ENCODE peak calls at places on chromosomes 5 and 9, in eight cellular contexts. U, N, Z, O, G, C, W and V are unnamed samples.

GRCh38 chr5:109410389-109411174 is 808 bp upstream of the PJA2 start:
- DNase-seq in U (peak), N (peak), Z (peak), O (peak), G (peak), C (peak), W (peak), V (peak)

GRCh38 chr5:149550267-149550582 is 1.0 kb downstream of the CSNK1A1 start:
- DNase-seq in U (peak), N (peak), Z (no peak), O (peak), G (no peak), C (peak), W (no peak), V (peak)

GRCh38 chr9:91948423-91949292 is 1.4 kb downstream of the ROR2 start:
- DNase-seq in U (peak), N (no peak), Z (peak), O (peak), G (peak), C (peak), W (peak), V (peak)

GRCh38 chr9:69649566-69650260 is 22.5 kb downstream of the APBA1 start:
- DNase-seq in U (peak), N (peak), Z (no peak), O (no peak), G (no peak), C (peak), W (no peak), V (peak)

GRCh38 chr5:151585970-151586369 is 5.2 kb downstream of the FAT2 start:
- DNase-seq in U (no peak), N (no peak), Z (peak), O (no peak), G (no peak), C (peak), W (no peak), V (no peak)

GRCh38 chr5:150350524-150351344 is 6.8 kb upstream of the TCOF1 start:
- DNase-seq in U (peak), N (peak), Z (peak), O (peak), G (peak), C (peak), W (peak), V (peak)

GRCh38 chr9:113929634-113930092 is 53.6 kb downstream of the ZNF618 start:
- DNase-seq in U (peak), N (peak), Z (peak), O (no peak), G (no peak), C (peak), W (no peak), V (peak)

GRCh38 chr9:114281421-114282103 is 41.3 kb upstream of the ORM1 start:
- DNase-seq in U (peak), N (peak), Z (no peak), O (peak), G (no peak), C (peak), W (no peak), V (peak)

GRCh38 chr5:39598641-39599248 is 174.0 kb upstream of the DAB2 start:
- DNase-seq in U (no peak), N (no peak), Z (no peak), O (no peak), G (no peak), C (no peak), W (no peak), V (no peak)

GRCh38 chr5:168031614-168032013 is 259.8 kb upstream of the WWC1 start:
- DNase-seq in U (no peak), N (no peak), Z (no peak), O (no peak), G (no peak), C (no peak), W (no peak), V (no peak)

GRCh38 chr5:179120951-179121666 is 60.9 kb downstream of the ZNF354C start:
- DNase-seq in U (no peak), N (no peak), Z (no peak), O (no peak), G (no peak), C (no peak), W (no peak), V (no peak)

GRCh38 chr5:168176941-168177340 is 114.5 kb upstream of the WWC1 start:
- DNase-seq in U (no peak), N (no peak), Z (no peak), O (no peak), G (no peak), C (no peak), W (no peak), V (no peak)

GRCh38 chr9:28439688-28440087 is 866.4 kb upstream of the C9orf72 start:
- DNase-seq in U (no peak), N (no peak), Z (no peak), O (no peak), G (no peak), C (no peak), W (no peak), V (no peak)

GRCh38 chr5:52987711-52988329 is 1.3 kb upstream of the ITGA2 start:
- DNase-seq in U (peak), N (peak), Z (peak), O (no peak), G (no peak), C (peak), W (peak), V (no peak)

GRCh38 chr9:87505869-87506678 is 8.4 kb downstream of the DAPK1 start:
- DNase-seq in U (no peak), N (no peak), Z (no peak), O (no peak), G (no peak), C (no peak), W (no peak), V (no peak)

GRCh38 chr5:848671-849111 is 2.1 kb downstream of the ZDHHC11 start:
- DNase-seq in U (no peak), N (no peak), Z (no peak), O (no peak), G (no peak), C (no peak), W (no peak), V (no peak)

GRCh38 chr9:35954942-35955546 is 2.9 kb downstream of the OR2S2 start:
- DNase-seq in U (peak), N (peak), Z (peak), O (peak), G (peak), C (peak), W (peak), V (peak)

GRCh38 chr5:154341620-154342019 is 104.2 kb upstream of the SAP30L start:
- DNase-seq in U (no peak), N (no peak), Z (no peak), O (no peak), G (no peak), C (no peak), W (no peak), V (no peak)

GRCh38 chr5:1883120-1883924 is 597 bp upstream of the IRX4 start:
- DNase-seq in U (no peak), N (no peak), Z (no peak), O (no peak), G (no peak), C (no peak), W (no peak), V (no peak)

GRCh38 chr9:72443855-72444254 is 77.6 kb upstream of the TMC1 start:
- DNase-seq in U (no peak), N (no peak), Z (no peak), O (no peak), G (no peak), C (peak), W (no peak), V (no peak)

GRCh38 chr5:101390317-101390908 is 487.3 kb upstream of the ST8SIA4 start:
- DNase-seq in U (peak), N (peak), Z (no peak), O (peak), G (peak), C (peak), W (peak), V (peak)

GRCh38 chr5:11524188-11524587 is 380.1 kb downstream of the CTNND2 start:
- DNase-seq in U (peak), N (no peak), Z (no peak), O (no peak), G (no peak), C (no peak), W (no peak), V (no peak)

GRCh38 chr5:98333921-98334320 is 439.5 kb upstream of the RGMB start:
- DNase-seq in U (no peak), N (no peak), Z (no peak), O (no peak), G (no peak), C (peak), W (no peak), V (no peak)

GRCh38 chr9:35515766-35516165 is 25.9 kb downstream of the RUSC2 start:
- DNase-seq in U (peak), N (no peak), Z (no peak), O (no peak), G (no peak), C (peak), W (no peak), V (peak)

GRCh38 chr5:154829589-154830218 is 20.7 kb downstream of the FAXDC2 start:
- DNase-seq in U (peak), N (peak), Z (peak), O (no peak), G (peak), C (peak), W (peak), V (no peak)

GRCh38 chr9:131394464-131395026 is 659 bp downstream of the PRRC2B start:
- DNase-seq in U (no peak), N (no peak), Z (no peak), O (peak), G (peak), C (no peak), W (no peak), V (peak)

GRCh38 chr9:127847155-127847463 is 7.3 kb downstream of the ENG start:
- DNase-seq in U (no peak), N (no peak), Z (no peak), O (no peak), G (no peak), C (peak), W (no peak), V (peak)

GRCh38 chr5:135031146-135031812 is 2.7 kb downstream of the PITX1 start:
- DNase-seq in U (no peak), N (no peak), Z (no peak), O (no peak), G (no peak), C (no peak), W (no peak), V (peak)

GRCh38 chr5:21834863-21835262 is 1018.3 kb downstream of the CDH12 start:
- DNase-seq in U (no peak), N (no peak), Z (no peak), O (no peak), G (no peak), C (no peak), W (no peak), V (no peak)
- TF ChIP-seq CTCF in U (no peak), N (no peak), Z (no peak), O (no peak), G (no peak), C (no peak), W (no peak), V (no peak)

GRCh38 chr5:111399113-111399512 is 113.2 kb downstream of the STARD4 start:
- DNase-seq in U (no peak), N (no peak), Z (no peak), O (no peak), G (no peak), C (no peak), W (no peak), V (no peak)

GRCh38 chr5:111404270-111404769 is 108.0 kb downstream of the STARD4 start:
- DNase-seq in U (peak), N (no peak), Z (no peak), O (no peak), G (no peak), C (no peak), W (no peak), V (peak)

GRCh38 chr5:111407562-111407961 is 104.8 kb downstream of the STARD4 start:
- DNase-seq in U (peak), N (no peak), Z (no peak), O (no peak), G (no peak), C (no peak), W (no peak), V (no peak)

GRCh38 chr5:111398013-111398412 is 114.3 kb downstream of the STARD4 start:
- DNase-seq in U (no peak), N (no peak), Z (no peak), O (no peak), G (no peak), C (no peak), W (no peak), V (no peak)

DNA sequence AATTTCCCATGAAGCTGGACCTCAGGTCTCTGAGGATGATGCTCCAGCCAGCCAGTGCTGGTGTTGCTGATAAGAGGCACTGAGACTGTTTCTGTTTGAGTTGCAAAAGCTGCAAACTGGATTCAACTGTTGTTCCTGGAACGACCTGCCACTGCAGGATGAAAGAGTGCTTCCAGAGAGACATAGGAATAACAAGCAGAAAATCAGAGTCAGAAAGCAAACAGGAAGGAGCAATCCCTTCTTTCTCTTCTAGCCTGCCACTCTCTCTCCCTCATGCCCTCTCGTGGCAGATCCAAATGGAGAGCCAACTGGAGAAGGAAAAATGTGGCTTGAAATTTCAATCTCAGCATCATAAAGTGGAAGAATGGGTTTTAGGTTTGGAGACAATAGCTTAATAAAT is 110.4 kb downstream of the STARD4 start:
- DNase-seq in U (no peak), N (no peak), Z (no peak), O (no peak), G (no peak), C (no peak), W (no peak), V (no peak)
- H3K4me3 ChIP-seq in U (no peak), N (no peak), Z (no peak), O (no peak), G (no peak), C (no peak), W (no peak), V (no peak)

GRCh38 chr5:142324871-142325676 is at the start of gene SPRY4:
- DNase-seq in U (peak), N (peak), Z (peak), O (peak), G (peak), C (peak), W (peak), V (peak)
- TF ChIP-seq CTCF in U (no peak), N (no peak), Z (no peak), O (no peak), G (no peak), C (no peak), W (no peak), V (no peak)

GRCh38 chr5:73155541-73156222 is 17.3 kb upstream of the TMEM174 start:
- DNase-seq in U (no peak), N (peak), Z (no peak), O (no peak), G (no peak), C (no peak), W (no peak), V (no peak)

GRCh38 chr5:73158313-73158712 is 14.7 kb upstream of the TMEM174 start:
- DNase-seq in U (no peak), N (no peak), Z (no peak), O (no peak), G (no peak), C (no peak), W (no peak), V (no peak)

GRCh38 chr5:73154607-73155006 is 18.4 kb upstream of the TMEM174 start:
- DNase-seq in U (no peak), N (no peak), Z (no peak), O (no peak), G (no peak), C (no peak), W (no peak), V (no peak)

GRCh38 chr5:73157399-73158303 is 15.3 kb upstream of the TMEM174 start:
- DNase-seq in U (no peak), N (no peak), Z (no peak), O (no peak), G (no peak), C (no peak), W (no peak), V (no peak)

DNA sequence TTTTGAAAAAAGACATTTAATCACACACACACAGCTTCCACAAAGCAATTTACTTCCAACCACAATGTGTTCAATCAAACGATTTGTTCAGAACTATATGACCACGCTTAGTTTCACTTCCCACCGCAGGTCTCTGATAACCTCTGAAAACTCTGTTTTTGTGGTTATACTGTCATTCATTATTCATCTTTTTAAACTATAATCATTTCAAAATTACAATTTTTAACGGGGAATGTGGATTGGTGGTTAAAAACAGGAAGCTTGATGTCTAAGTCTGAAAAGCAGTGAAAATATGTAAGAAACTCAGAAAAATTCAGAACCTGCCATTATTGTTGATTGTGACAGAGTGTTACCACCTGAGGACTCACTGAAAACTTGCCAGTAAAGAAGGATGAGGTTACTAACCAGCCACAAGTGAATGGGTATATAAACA is 12.7 kb upstream of the TMEM174 start:
- DNase-seq in U (peak), N (peak), Z (no peak), O (no peak), G (no peak), C (no peak), W (no peak), V (no peak)
- H3K4me3 ChIP-seq in U (no peak), N (no peak), Z (no peak), O (no peak), G (no peak), C (no peak), W (no peak), V (no peak)

GRCh38 chr5:67483453-67484030 is 286.9 kb upstream of the CD180 start:
- DNase-seq in U (peak), N (no peak), Z (no peak), O (no peak), G (no peak), C (no peak), W (no peak), V (no peak)

GRCh38 chr5:67490543-67491321 is 294.1 kb upstream of the CD180 start:
- DNase-seq in U (peak), N (no peak), Z (no peak), O (no peak), G (peak), C (no peak), W (no peak), V (peak)

GRCh38 chr5:67493676-67494075 is 297.1 kb upstream of the CD180 start:
- DNase-seq in U (peak), N (peak), Z (peak), O (no peak), G (peak), C (peak), W (peak), V (peak)

GRCh38 chr5:67487862-67488261 is 291.3 kb upstream of the CD180 start:
- DNase-seq in U (no peak), N (peak), Z (no peak), O (no peak), G (no peak), C (no peak), W (no peak), V (no peak)
- TF ChIP-seq CTCF in U (no peak), N (no peak), Z (no peak), O (no peak), G (no peak), C (no peak), W (no peak), V (no peak)

GRCh38 chr5:133377736-133378135 is 234.6 kb downstream of the FSTL4 start:
- DNase-seq in U (no peak), N (no peak), Z (no peak), O (no peak), G (no peak), C (no peak), W (no peak), V (no peak)

GRCh38 chr5:133381041-133381440 is 231.3 kb downstream of the FSTL4 start:
- DNase-seq in U (no peak), N (no peak), Z (no peak), O (no peak), G (no peak), C (no peak), W (no peak), V (no peak)

GRCh38 chr5:133373121-133373870 is 239.0 kb downstream of the FSTL4 start:
- DNase-seq in U (peak), N (no peak), Z (no peak), O (no peak), G (no peak), C (peak), W (no peak), V (no peak)

GRCh38 chr5:133372306-133373008 is 239.9 kb downstream of the FSTL4 start:
- DNase-seq in U (no peak), N (no peak), Z (no peak), O (no peak), G (no peak), C (no peak), W (no peak), V (no peak)

DNA sequence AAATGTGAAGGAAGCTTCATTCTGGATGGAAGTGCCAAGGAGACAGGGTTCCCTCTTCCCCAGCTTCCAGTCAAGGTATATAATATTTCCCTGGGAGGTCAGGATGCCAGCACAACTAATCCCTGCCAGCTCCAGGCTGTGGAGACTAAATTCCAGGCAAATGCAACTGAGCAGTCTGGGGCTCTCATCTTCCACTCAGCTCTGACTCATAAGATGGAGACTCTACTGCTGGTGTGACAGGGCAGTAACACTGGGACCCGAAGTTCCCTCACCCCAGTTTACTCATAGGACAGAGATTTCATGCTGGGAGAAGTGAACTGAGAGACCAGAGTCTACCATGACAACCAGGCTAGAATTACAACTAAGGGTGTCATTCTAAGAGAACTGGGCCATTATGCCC is 235.4 kb downstream of the FSTL4 start:
- DNase-seq in U (no peak), N (no peak), Z (no peak), O (no peak), G (no peak), C (peak), W (no peak), V (no peak)
- H3K4me3 ChIP-seq in U (no peak), N (no peak), Z (no peak), O (no peak), G (no peak), C (no peak), W (no peak), V (no peak)

GRCh38 chr9:102550266-102550665 is 444.9 kb upstream of the CYLC2 start:
- DNase-seq in U (no peak), N (no peak), Z (no peak), O (no peak), G (no peak), C (no peak), W (no peak), V (no peak)
- TF ChIP-seq CTCF in U (no peak), N (no peak), Z (no peak), O (no peak), G (no peak), C (no peak), W (no peak), V (no peak)

GRCh38 chr9:125240649-125240999 is 519 bp downstream of the HSPA5 start:
- DNase-seq in U (peak), N (peak), Z (no peak), O (peak), G (no peak), C (peak), W (no peak), V (peak)

GRCh38 chr9:125238127-125238914 is 2.8 kb downstream of the HSPA5 start:
- DNase-seq in U (no peak), N (no peak), Z (no peak), O (no peak), G (no peak), C (no peak), W (no peak), V (no peak)

GRCh38 chr9:125241000-125241862 is at the start of gene HSPA5:
- DNase-seq in U (peak), N (peak), Z (peak), O (peak), G (peak), C (peak), W (peak), V (peak)

GRCh38 chr9:125239631-125240597 is 1.2 kb downstream of the HSPA5 start:
- DNase-seq in U (no peak), N (no peak), Z (no peak), O (no peak), G (no peak), C (no peak), W (no peak), V (no peak)

GRCh38 chr9:125238915-125239446 is 2.2 kb downstream of the HSPA5 start:
- DNase-seq in U (no peak), N (no peak), Z (no peak), O (no peak), G (no peak), C (no peak), W (no peak), V (no peak)
- H3K4me3 ChIP-seq in U (peak), N (peak), Z (peak), O (no peak), G (no peak), C (peak), W (no peak), V (peak)